ENCODE peak calls at places on chromosomes 7 and 10, in eight cellular contexts. G is stimulated activated CD4-positive, alpha-beta T cell treated with anti-CD3 and anti-CD28 coated beads, Interleukin-4, amount 100 ng/mL, for 24 hours; B is natural killer cell; A is NCI-H524; Y is SW480; P is COR-L47; F is activated CD8-positive, alpha-beta memory T cell treated with anti-CD3 and anti-CD28 coated beads, Interleukin-2, amount 50 U/mL, for 48 hours; J is H7. S is an unnamed sample.

GRCh38 chr10:113711142-113711541 is 31.4 kb downstream of the CASP7 start:
- DNase-seq in G (no peak), B (no peak), A (no peak), Y (no peak), P (no peak), F (no peak), J (no peak), S (no peak)

GRCh38 chr10:38032881-38033280 is 22.4 kb downstream of the ZNF33A start:
- DNase-seq in G (no peak), B (no peak), A (no peak), Y (no peak), P (no peak), F (no peak), J (no peak), S (no peak)

GRCh38 chr10:89115876-89116627 is 91.1 kb downstream of the CH25H start:
- DNase-seq in G (no peak), B (no peak), A (no peak), Y (no peak), P (no peak), F (no peak), J (no peak), S (no peak)

GRCh38 chr7:539731-540411 is 20.2 kb upstream of the PDGFA start:
- DNase-seq in G (no peak), B (no peak), A (no peak), Y (peak), P (no peak), F (no peak), J (peak), S (no peak)

GRCh38 chr10:100890696-100891271 is 22.0 kb upstream of the SLF2 start:
- DNase-seq in G (no peak), B (no peak), A (no peak), Y (peak), P (no peak), F (no peak), J (no peak), S (peak)

GRCh38 chr7:115851291-115851690 is 179.3 kb downstream of the TFEC start:
- DNase-seq in G (no peak), B (no peak), A (peak), Y (peak), P (peak), F (no peak), J (no peak), S (no peak)

GRCh38 chr10:63114031-63114814 is 18.9 kb upstream of the NRBF2 start:
- DNase-seq in G (no peak), B (no peak), A (no peak), Y (no peak), P (no peak), F (no peak), J (no peak), S (no peak)

GRCh38 chr10:46255696-46256355 is 31.0 kb upstream of the ANTXRL start:
- DNase-seq in G (peak), B (no peak), A (peak), Y (peak), P (peak), F (peak), J (peak), S (peak)

GRCh38 chr7:120055300-120055699 is 217.7 kb upstream of the KCND2 start:
- DNase-seq in G (no peak), B (no peak), A (no peak), Y (no peak), P (no peak), F (no peak), J (no peak), S (no peak)

GRCh38 chr10:19017491-19017890 is 31.1 kb upstream of the MALRD1 start:
- DNase-seq in G (no peak), B (no peak), A (no peak), Y (no peak), P (no peak), F (no peak), J (no peak), S (no peak)

GRCh38 chr7:75957021-75957736 is 37.2 kb downstream of the TMEM120A start:
- DNase-seq in G (no peak), B (no peak), A (no peak), Y (peak), P (no peak), F (no peak), J (peak), S (no peak)